ENCODE peak calls at places on chromosomes 12 and 14, in eight cellular contexts. One of them, this sample, is unnamed. For H3K9me3, the result is how much of the 10 kb centered on the place peaks cover.

GRCh38 chr12:52075409-52075724 is 4.1 kb upstream of the SMIM41 start:
- DNase-seq in OCI-LY7: no peak
- DNase-seq in CD4-positive, CD25-positive, alpha-beta regulatory T cell: no peak
- DNase-seq in pancreas: no peak
- DNase-seq in spleen: no peak
- DNase-seq in PC-3: peak
- DNase-seq in upper lobe of right lung: peak
- DNase-seq in iPS DF 6.9: no peak
- DNase-seq in this sample: no peak

GRCh38 chr14:92449404-92449975 is 64.1 kb upstream of the RIN3 start:
- DNase-seq in OCI-LY7: no peak
- DNase-seq in CD4-positive, CD25-positive, alpha-beta regulatory T cell: no peak
- DNase-seq in pancreas: no peak
- DNase-seq in spleen: peak
- DNase-seq in PC-3: no peak
- DNase-seq in upper lobe of right lung: no peak
- DNase-seq in iPS DF 6.9: no peak
- DNase-seq in this sample: no peak

GRCh38 chr12:101738920-101739665 is at the start of gene SYCP3:
- DNase-seq in OCI-LY7: no peak
- DNase-seq in CD4-positive, CD25-positive, alpha-beta regulatory T cell: no peak
- DNase-seq in pancreas: peak
- DNase-seq in spleen: no peak
- DNase-seq in PC-3: no peak
- DNase-seq in upper lobe of right lung: no peak
- DNase-seq in iPS DF 6.9: no peak
- DNase-seq in this sample: no peak

GRCh38 chr14:31080489-31080888 is 54.3 kb upstream of the STRN3 start:
- DNase-seq in OCI-LY7: no peak
- DNase-seq in CD4-positive, CD25-positive, alpha-beta regulatory T cell: no peak
- DNase-seq in pancreas: no peak
- DNase-seq in spleen: no peak
- DNase-seq in PC-3: no peak
- DNase-seq in upper lobe of right lung: no peak
- DNase-seq in iPS DF 6.9: no peak
- DNase-seq in this sample: no peak

GRCh38 chr14:30252800-30253425 is 306.0 kb upstream of the G2E3 start:
- DNase-seq in OCI-LY7: no peak
- DNase-seq in CD4-positive, CD25-positive, alpha-beta regulatory T cell: no peak
- DNase-seq in pancreas: no peak
- DNase-seq in spleen: no peak
- DNase-seq in PC-3: no peak
- DNase-seq in upper lobe of right lung: no peak
- DNase-seq in iPS DF 6.9: no peak
- DNase-seq in this sample: no peak

GRCh38 chr12:128930591-128930990 is 77.3 kb downstream of the GLT1D1 start:
- DNase-seq in OCI-LY7: no peak
- DNase-seq in CD4-positive, CD25-positive, alpha-beta regulatory T cell: no peak
- DNase-seq in pancreas: no peak
- DNase-seq in spleen: no peak
- DNase-seq in PC-3: no peak
- DNase-seq in upper lobe of right lung: no peak
- DNase-seq in iPS DF 6.9: no peak
- DNase-seq in this sample: no peak

GRCh38 chr14:56000846-56001245 is 117.4 kb upstream of the PELI2 start:
- DNase-seq in OCI-LY7: no peak
- DNase-seq in CD4-positive, CD25-positive, alpha-beta regulatory T cell: no peak
- DNase-seq in pancreas: no peak
- DNase-seq in spleen: no peak
- DNase-seq in PC-3: no peak
- DNase-seq in upper lobe of right lung: no peak
- DNase-seq in iPS DF 6.9: no peak
- DNase-seq in this sample: no peak

GRCh38 chr12:39364196-39364595 is 78.7 kb downstream of the KIF21A start:
- DNase-seq in OCI-LY7: no peak
- DNase-seq in CD4-positive, CD25-positive, alpha-beta regulatory T cell: no peak
- DNase-seq in pancreas: no peak
- DNase-seq in spleen: no peak
- DNase-seq in PC-3: no peak
- DNase-seq in upper lobe of right lung: no peak
- DNase-seq in iPS DF 6.9: no peak
- DNase-seq in this sample: no peak

GRCh38 chr12:65565601-65566560 is 258.4 kb upstream of the HMGA2 start:
- DNase-seq in OCI-LY7: no peak
- DNase-seq in CD4-positive, CD25-positive, alpha-beta regulatory T cell: no peak
- DNase-seq in pancreas: no peak
- DNase-seq in spleen: no peak
- DNase-seq in PC-3: peak
- DNase-seq in upper lobe of right lung: no peak
- DNase-seq in iPS DF 6.9: no peak
- DNase-seq in this sample: no peak

GRCh38 chr14:60095781-60096450 is 4.2 kb downstream of the PCNX4 start:
- DNase-seq in OCI-LY7: peak
- DNase-seq in CD4-positive, CD25-positive, alpha-beta regulatory T cell: no peak
- DNase-seq in pancreas: no peak
- DNase-seq in spleen: no peak
- DNase-seq in PC-3: peak
- DNase-seq in upper lobe of right lung: no peak
- DNase-seq in iPS DF 6.9: no peak
- DNase-seq in this sample: no peak

GRCh38 chr14:101183376-101184103 is 280.0 kb upstream of the RTL1 start:
- DNase-seq in OCI-LY7: peak
- DNase-seq in CD4-positive, CD25-positive, alpha-beta regulatory T cell: no peak
- DNase-seq in pancreas: peak
- DNase-seq in spleen: peak
- DNase-seq in PC-3: no peak
- DNase-seq in upper lobe of right lung: peak
- DNase-seq in iPS DF 6.9: peak
- DNase-seq in this sample: peak

GRCh38 chr12:32080435-32080834 is 26.2 kb upstream of the BICD1 start:
- DNase-seq in OCI-LY7: no peak
- DNase-seq in CD4-positive, CD25-positive, alpha-beta regulatory T cell: no peak
- DNase-seq in pancreas: no peak
- DNase-seq in spleen: no peak
- DNase-seq in PC-3: no peak
- DNase-seq in upper lobe of right lung: no peak
- DNase-seq in iPS DF 6.9: no peak
- DNase-seq in this sample: no peak

GRCh38 chr14:49768301-49769121 is 558 bp downstream of the KLHDC2 start:
- DNase-seq in OCI-LY7: peak
- DNase-seq in CD4-positive, CD25-positive, alpha-beta regulatory T cell: peak
- DNase-seq in pancreas: peak
- DNase-seq in spleen: peak
- DNase-seq in PC-3: peak
- DNase-seq in upper lobe of right lung: peak
- DNase-seq in iPS DF 6.9: no peak
- DNase-seq in this sample: peak

GRCh38 chr12:123032736-123033391 is 52.4 kb downstream of the ARL6IP4 start:
- DNase-seq in OCI-LY7: no peak
- DNase-seq in CD4-positive, CD25-positive, alpha-beta regulatory T cell: no peak
- DNase-seq in pancreas: peak
- DNase-seq in spleen: peak
- DNase-seq in PC-3: no peak
- DNase-seq in upper lobe of right lung: peak
- DNase-seq in iPS DF 6.9: no peak
- DNase-seq in this sample: no peak

GRCh38 chr12:42630323-42630722 is 40.8 kb upstream of the PRICKLE1 start:
- DNase-seq in OCI-LY7: no peak
- DNase-seq in CD4-positive, CD25-positive, alpha-beta regulatory T cell: no peak
- DNase-seq in pancreas: no peak
- DNase-seq in spleen: no peak
- DNase-seq in PC-3: no peak
- DNase-seq in upper lobe of right lung: no peak
- DNase-seq in iPS DF 6.9: no peak
- DNase-seq in this sample: no peak

GRCh38 chr12:96249196-96250118 is 55.3 kb downstream of the ELK3 start:
- DNase-seq in OCI-LY7: no peak
- DNase-seq in CD4-positive, CD25-positive, alpha-beta regulatory T cell: no peak
- DNase-seq in pancreas: no peak
- DNase-seq in spleen: peak
- DNase-seq in PC-3: no peak
- DNase-seq in upper lobe of right lung: no peak
- DNase-seq in iPS DF 6.9: no peak
- DNase-seq in this sample: no peak

GRCh38 chr12:30026621-30027234 is 243.0 kb upstream of the TMTC1 start:
- DNase-seq in OCI-LY7: no peak
- DNase-seq in CD4-positive, CD25-positive, alpha-beta regulatory T cell: no peak
- DNase-seq in pancreas: no peak
- DNase-seq in spleen: no peak
- DNase-seq in PC-3: peak
- DNase-seq in upper lobe of right lung: no peak
- DNase-seq in iPS DF 6.9: no peak
- DNase-seq in this sample: no peak

DNA sequence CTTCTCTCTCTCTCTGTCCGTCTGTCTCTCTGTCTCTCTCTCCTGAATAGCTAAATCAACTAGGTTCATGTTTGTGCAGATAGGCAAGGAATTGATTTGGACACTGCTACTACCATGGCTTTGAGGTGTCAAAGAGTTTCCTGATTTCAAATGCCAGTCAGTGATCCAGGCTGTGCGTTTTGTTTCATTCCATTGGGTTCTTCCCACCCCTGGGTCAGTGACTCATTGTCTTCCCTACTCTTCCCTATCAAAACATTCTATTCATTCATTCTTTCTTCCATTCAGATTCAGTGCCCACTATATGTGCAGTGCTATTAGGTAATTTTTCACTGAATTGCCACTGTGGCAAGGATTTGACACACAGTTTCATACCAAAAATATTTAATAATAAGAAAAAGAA is 50.3 kb downstream of the RPH3A start:
- DNase-seq in OCI-LY7: no peak
- DNase-seq in CD4-positive, CD25-positive, alpha-beta regulatory T cell: no peak
- DNase-seq in pancreas: no peak
- DNase-seq in spleen: no peak
- DNase-seq in PC-3: peak
- DNase-seq in upper lobe of right lung: no peak
- DNase-seq in iPS DF 6.9: no peak
- DNase-seq in this sample: no peak
- H3K27ac ChIP-seq in OCI-LY7: no peak
- H3K27ac ChIP-seq in CD4-positive, CD25-positive, alpha-beta regulatory T cell: no peak
- H3K27ac ChIP-seq in pancreas: no peak
- H3K27ac ChIP-seq in spleen: no peak
- H3K27ac ChIP-seq in PC-3: no peak
- H3K27ac ChIP-seq in upper lobe of right lung: no peak
- H3K27ac ChIP-seq in iPS DF 6.9: no peak
- H3K27ac ChIP-seq in this sample: no peak

DNA sequence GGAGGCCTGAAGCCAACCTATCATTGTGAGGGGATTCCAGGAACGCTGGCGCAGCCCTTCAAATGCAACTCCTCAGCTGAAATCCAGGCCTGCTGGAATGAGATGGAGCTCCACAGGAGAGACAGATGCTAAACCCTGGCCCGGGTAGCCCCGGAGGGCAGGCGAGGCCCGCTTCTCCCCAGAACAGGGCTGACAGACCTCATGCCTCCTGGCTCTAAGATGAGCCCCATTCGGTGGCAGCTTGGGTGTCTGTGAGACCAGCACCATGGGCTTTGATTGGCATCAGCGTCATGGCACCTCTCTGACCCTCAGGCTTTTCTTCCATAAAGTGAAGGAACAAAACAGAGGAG is 382.2 kb downstream of the BCL11B start:
- DNase-seq in OCI-LY7: no peak
- DNase-seq in CD4-positive, CD25-positive, alpha-beta regulatory T cell: no peak
- DNase-seq in pancreas: no peak
- DNase-seq in spleen: no peak
- DNase-seq in PC-3: no peak
- DNase-seq in upper lobe of right lung: no peak
- DNase-seq in iPS DF 6.9: no peak
- DNase-seq in this sample: no peak
- H3K9me3 ChIP-seq in OCI-LY7: under half
- H3K9me3 ChIP-seq in CD4-positive, CD25-positive, alpha-beta regulatory T cell: under half
- H3K9me3 ChIP-seq in pancreas: under half
- H3K9me3 ChIP-seq in spleen: under half
- H3K9me3 ChIP-seq in PC-3: under half
- H3K9me3 ChIP-seq in upper lobe of right lung: under half
- H3K9me3 ChIP-seq in iPS DF 6.9: under half
- H3K9me3 ChIP-seq in this sample: under half

DNA sequence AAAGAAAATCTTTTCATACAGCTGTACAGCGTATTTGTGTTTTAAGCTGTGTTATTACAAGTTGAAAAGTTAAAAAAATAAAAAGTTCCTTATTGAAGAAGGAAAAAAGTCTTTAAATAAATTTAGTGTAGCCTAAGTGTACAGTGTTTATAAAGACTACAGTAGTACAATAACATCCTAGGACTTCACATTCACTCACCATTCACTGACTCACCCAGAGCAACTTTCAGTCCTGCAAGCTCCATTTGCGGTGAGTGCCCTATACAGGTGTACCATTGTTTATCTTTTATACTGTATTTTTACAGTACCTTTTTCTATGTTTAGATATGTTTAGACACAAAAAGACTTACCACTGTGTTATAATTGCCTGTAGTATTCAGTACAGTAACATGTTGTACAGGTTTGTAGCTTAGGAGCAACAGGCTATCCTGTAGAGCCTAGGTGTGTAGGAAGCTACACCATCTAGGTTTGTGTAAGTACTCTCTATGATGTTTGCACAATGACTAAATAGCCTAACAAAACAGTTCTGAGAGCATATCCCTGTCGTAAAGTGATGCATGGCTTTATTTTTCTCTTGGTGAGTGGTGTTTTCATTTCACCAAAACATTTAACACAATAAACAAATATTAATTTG is 275.2 kb downstream of the DACT1 start:
- DNase-seq in OCI-LY7: no peak
- DNase-seq in CD4-positive, CD25-positive, alpha-beta regulatory T cell: no peak
- DNase-seq in pancreas: no peak
- DNase-seq in spleen: no peak
- DNase-seq in PC-3: peak
- DNase-seq in upper lobe of right lung: no peak
- DNase-seq in iPS DF 6.9: no peak
- DNase-seq in this sample: no peak
- H3K4me3 ChIP-seq in OCI-LY7: no peak
- H3K4me3 ChIP-seq in CD4-positive, CD25-positive, alpha-beta regulatory T cell: no peak
- H3K4me3 ChIP-seq in pancreas: no peak
- H3K4me3 ChIP-seq in spleen: no peak
- H3K4me3 ChIP-seq in PC-3: peak
- H3K4me3 ChIP-seq in upper lobe of right lung: no peak
- H3K4me3 ChIP-seq in iPS DF 6.9: no peak
- H3K4me3 ChIP-seq in this sample: no peak

GRCh38 chr14:71536015-71536535 is 396.2 kb upstream of the RGS6 start:
- DNase-seq in OCI-LY7: no peak
- DNase-seq in CD4-positive, CD25-positive, alpha-beta regulatory T cell: no peak
- DNase-seq in pancreas: no peak
- DNase-seq in spleen: no peak
- DNase-seq in PC-3: no peak
- DNase-seq in upper lobe of right lung: no peak
- DNase-seq in iPS DF 6.9: no peak
- DNase-seq in this sample: no peak

GRCh38 chr14:71538949-71539659 is 393.1 kb upstream of the RGS6 start:
- DNase-seq in OCI-LY7: no peak
- DNase-seq in CD4-positive, CD25-positive, alpha-beta regulatory T cell: no peak
- DNase-seq in pancreas: no peak
- DNase-seq in spleen: no peak
- DNase-seq in PC-3: peak
- DNase-seq in upper lobe of right lung: no peak
- DNase-seq in iPS DF 6.9: no peak
- DNase-seq in this sample: no peak

GRCh38 chr14:71538288-71538687 is 393.9 kb upstream of the RGS6 start:
- DNase-seq in OCI-LY7: no peak
- DNase-seq in CD4-positive, CD25-positive, alpha-beta regulatory T cell: no peak
- DNase-seq in pancreas: no peak
- DNase-seq in spleen: no peak
- DNase-seq in PC-3: no peak
- DNase-seq in upper lobe of right lung: no peak
- DNase-seq in iPS DF 6.9: no peak
- DNase-seq in this sample: no peak

GRCh38 chr14:71539660-71540285 is 392.5 kb upstream of the RGS6 start:
- DNase-seq in OCI-LY7: no peak
- DNase-seq in CD4-positive, CD25-positive, alpha-beta regulatory T cell: no peak
- DNase-seq in pancreas: no peak
- DNase-seq in spleen: no peak
- DNase-seq in PC-3: no peak
- DNase-seq in upper lobe of right lung: no peak
- DNase-seq in iPS DF 6.9: no peak
- DNase-seq in this sample: no peak

GRCh38 chr14:71536927-71537772 is 395.1 kb upstream of the RGS6 start:
- DNase-seq in OCI-LY7: no peak
- DNase-seq in CD4-positive, CD25-positive, alpha-beta regulatory T cell: no peak
- DNase-seq in pancreas: no peak
- DNase-seq in spleen: no peak
- DNase-seq in PC-3: no peak
- DNase-seq in upper lobe of right lung: no peak
- DNase-seq in iPS DF 6.9: no peak
- DNase-seq in this sample: no peak
- H3K27ac ChIP-seq in OCI-LY7: no peak
- H3K27ac ChIP-seq in CD4-positive, CD25-positive, alpha-beta regulatory T cell: no peak
- H3K27ac ChIP-seq in pancreas: no peak
- H3K27ac ChIP-seq in spleen: peak
- H3K27ac ChIP-seq in PC-3: no peak
- H3K27ac ChIP-seq in upper lobe of right lung: no peak
- H3K27ac ChIP-seq in iPS DF 6.9: no peak
- H3K27ac ChIP-seq in this sample: no peak

This sample was measured in right lobe of liver.